ENCODE peak calls at places on chromosomes 4 and X, in eight cellular contexts. O, L, Q, E, U, V, N and X are unnamed samples.

GRCh38 chrX:1851527-1851926 is 236.7 kb downstream of the ASMT start:
- ATAC-seq in O (no peak), L (no peak), Q (no peak), E (no peak), U (no peak), V (no peak), N (no peak), X (no peak)

GRCh38 chr4:174213734-174214101 is 69.7 kb downstream of the FBXO8 start:
- ATAC-seq in O (peak), L (peak), Q (no peak), E (no peak), U (no peak), V (no peak), N (no peak), X (no peak)

GRCh38 chrX:119654112-119654531 is 38.8 kb downstream of the SEPTIN6 start:
- ATAC-seq in O (peak), L (no peak), Q (peak), E (peak), U (peak), V (no peak), N (peak), X (no peak)

GRCh38 chr4:80206541-80207171 is 9.4 kb downstream of the PRDM8 start:
- ATAC-seq in O (no peak), L (no peak), Q (no peak), E (no peak), U (no peak), V (no peak), N (no peak), X (no peak)

GRCh38 chr4:15425520-15425919 is 2.3 kb upstream of the C1QTNF7 start:
- ATAC-seq in O (peak), L (no peak), Q (no peak), E (peak), U (no peak), V (peak), N (peak), X (no peak)

GRCh38 chr4:17713779-17714178 is 67.6 kb downstream of the FAM184B start:
- ATAC-seq in O (no peak), L (no peak), Q (no peak), E (no peak), U (no peak), V (no peak), N (no peak), X (no peak)

GRCh38 chr4:38106886-38107514 is 146.8 kb downstream of the PTTG2 start:
- ATAC-seq in O (no peak), L (no peak), Q (no peak), E (no peak), U (peak), V (no peak), N (no peak), X (no peak)

GRCh38 chrX:11130142-11130541 is 19.0 kb downstream of the HCCS start:
- ATAC-seq in O (no peak), L (no peak), Q (no peak), E (no peak), U (no peak), V (no peak), N (no peak), X (no peak)

GRCh38 chr4:13173974-13174373 is 310.2 kb downstream of the RAB28 start:
- ATAC-seq in O (no peak), L (no peak), Q (no peak), E (no peak), U (peak), V (no peak), N (no peak), X (no peak)

GRCh38 chr4:105145059-105145912 is 1.4 kb upstream of the TET2 start:
- ATAC-seq in O (peak), L (no peak), Q (no peak), E (peak), U (no peak), V (no peak), N (peak), X (peak)

GRCh38 chrX:74422576-74423288 is 1.4 kb downstream of the SLC16A2 start:
- ATAC-seq in O (peak), L (peak), Q (peak), E (no peak), U (peak), V (no peak), N (no peak), X (peak)

GRCh38 chr4:188015025-188015778 is 19.6 kb downstream of the ZFP42 start:
- ATAC-seq in O (peak), L (no peak), Q (no peak), E (no peak), U (no peak), V (no peak), N (no peak), X (no peak)

GRCh38 chr4:83074086-83074704 is 39.2 kb downstream of the COPS4 start:
- ATAC-seq in O (peak), L (peak), Q (peak), E (peak), U (no peak), V (peak), N (peak), X (peak)

GRCh38 chr4:185825737-185826136 is 13.7 kb upstream of the SORBS2 start:
- ATAC-seq in O (no peak), L (no peak), Q (no peak), E (no peak), U (no peak), V (no peak), N (no peak), X (no peak)

GRCh38 chr4:53863731-53864130 is 200.7 kb downstream of the CHIC2 start:
- ATAC-seq in O (no peak), L (no peak), Q (no peak), E (no peak), U (peak), V (no peak), N (no peak), X (no peak)

GRCh38 chr4:32002037-32002747 is 1282.0 kb downstream of the PCDH7 start:
- ATAC-seq in O (no peak), L (no peak), Q (no peak), E (no peak), U (no peak), V (no peak), N (no peak), X (no peak)

GRCh38 chr4:1766336-1767057 is 26.6 kb upstream of the FGFR3 start:
- ATAC-seq in O (no peak), L (peak), Q (no peak), E (no peak), U (no peak), V (no peak), N (no peak), X (no peak)

GRCh38 chr4:128660361-128660964 is 149.0 kb upstream of the JADE1 start:
- ATAC-seq in O (no peak), L (peak), Q (no peak), E (no peak), U (peak), V (no peak), N (no peak), X (no peak)

GRCh38 chr4:24607338-24607737 is 23.0 kb upstream of the DHX15 start:
- ATAC-seq in O (no peak), L (no peak), Q (no peak), E (no peak), U (no peak), V (no peak), N (no peak), X (no peak)

GRCh38 chrX:119036369-119037029 is 36.3 kb upstream of the CT47C1 start:
- ATAC-seq in O (no peak), L (no peak), Q (no peak), E (no peak), U (no peak), V (no peak), N (no peak), X (no peak)

GRCh38 chrX:25012433-25012735 is 3.4 kb downstream of the ARX start:
- ATAC-seq in O (no peak), L (no peak), Q (no peak), E (no peak), U (no peak), V (no peak), N (no peak), X (no peak)

GRCh38 chrX:41293269-41293668 is 40.7 kb upstream of the DDX3X start:
- ATAC-seq in O (no peak), L (peak), Q (no peak), E (peak), U (no peak), V (peak), N (peak), X (no peak)

GRCh38 chrX:39969826-39970569 is 127.8 kb downstream of the BCOR start:
- ATAC-seq in O (no peak), L (peak), Q (no peak), E (no peak), U (peak), V (no peak), N (no peak), X (no peak)

GRCh38 chr4:123415977-123416376 is 19.4 kb downstream of the SPRY1 start:
- ATAC-seq in O (peak), L (no peak), Q (peak), E (peak), U (no peak), V (peak), N (peak), X (no peak)

GRCh38 chr4:80306255-80306654 is 29.3 kb upstream of the CFAP299 start:
- ATAC-seq in O (peak), L (no peak), Q (no peak), E (no peak), U (no peak), V (no peak), N (no peak), X (no peak)

GRCh38 chr4:3075652-3075981 is 1.1 kb downstream of the HTT start:
- ATAC-seq in O (no peak), L (no peak), Q (no peak), E (no peak), U (no peak), V (no peak), N (no peak), X (no peak)